ENCODE peak calls at places on chromosomes 3 and 15, in eight cellular contexts. One of them, this sample, is unnamed.

GRCh38 chr3:47865192-47865591 is 62.3 kb downstream of the DHX30 start:
- DNase-seq in hippocampal formation: no peak
- DNase-seq in erythroblast: no peak
- DNase-seq in fibroblast of mammary gland: no peak
- DNase-seq in mucosa of descending colon: no peak
- DNase-seq in GM23248: peak
- DNase-seq in GM20000: no peak
- DNase-seq in kidney glomerular epithelial cell: no peak
- DNase-seq in this sample: no peak

GRCh38 chr3:194009892-194010533 is 125.9 kb upstream of the HES1 start:
- DNase-seq in hippocampal formation: no peak
- DNase-seq in erythroblast: no peak
- DNase-seq in fibroblast of mammary gland: no peak
- DNase-seq in mucosa of descending colon: no peak
- DNase-seq in GM23248: no peak
- DNase-seq in GM20000: no peak
- DNase-seq in kidney glomerular epithelial cell: no peak
- DNase-seq in this sample: no peak

GRCh38 chr3:190183121-190183520 is 62.4 kb upstream of the P3H2 start:
- DNase-seq in hippocampal formation: no peak
- DNase-seq in erythroblast: no peak
- DNase-seq in fibroblast of mammary gland: peak
- DNase-seq in mucosa of descending colon: no peak
- DNase-seq in GM23248: peak
- DNase-seq in GM20000: peak
- DNase-seq in kidney glomerular epithelial cell: peak
- DNase-seq in this sample: no peak

GRCh38 chr15:43370975-43371974 is at the start of the genes TUBGCP4 and ZSCAN29:
- DNase-seq in hippocampal formation: peak
- DNase-seq in erythroblast: peak
- DNase-seq in fibroblast of mammary gland: peak
- DNase-seq in mucosa of descending colon: peak
- DNase-seq in GM23248: peak
- DNase-seq in GM20000: peak
- DNase-seq in kidney glomerular epithelial cell: peak
- DNase-seq in this sample: peak

GRCh38 chr15:77104155-77104554 is 33.2 kb upstream of the TSPAN3 start:
- DNase-seq in hippocampal formation: no peak
- DNase-seq in erythroblast: no peak
- DNase-seq in fibroblast of mammary gland: peak
- DNase-seq in mucosa of descending colon: no peak
- DNase-seq in GM23248: peak
- DNase-seq in GM20000: no peak
- DNase-seq in kidney glomerular epithelial cell: no peak
- DNase-seq in this sample: no peak

GRCh38 chr3:174957581-174958001 is 98.5 kb downstream of the NAALADL2 start:
- DNase-seq in hippocampal formation: no peak
- DNase-seq in erythroblast: no peak
- DNase-seq in fibroblast of mammary gland: peak
- DNase-seq in mucosa of descending colon: no peak
- DNase-seq in GM23248: peak
- DNase-seq in GM20000: no peak
- DNase-seq in kidney glomerular epithelial cell: no peak
- DNase-seq in this sample: no peak

GRCh38 chr15:94075349-94075748 is 156.0 kb upstream of the MCTP2 start:
- DNase-seq in hippocampal formation: no peak
- DNase-seq in erythroblast: no peak
- DNase-seq in fibroblast of mammary gland: peak
- DNase-seq in mucosa of descending colon: peak
- DNase-seq in GM23248: peak
- DNase-seq in GM20000: no peak
- DNase-seq in kidney glomerular epithelial cell: no peak
- DNase-seq in this sample: no peak

GRCh38 chr3:171986208-171986607 is 53.2 kb upstream of the FNDC3B start:
- DNase-seq in hippocampal formation: no peak
- DNase-seq in erythroblast: no peak
- DNase-seq in fibroblast of mammary gland: no peak
- DNase-seq in mucosa of descending colon: no peak
- DNase-seq in GM23248: no peak
- DNase-seq in GM20000: no peak
- DNase-seq in kidney glomerular epithelial cell: no peak
- DNase-seq in this sample: no peak

GRCh38 chr3:197466586-197467399 is 89.0 kb downstream of the BDH1 start:
- DNase-seq in hippocampal formation: peak
- DNase-seq in erythroblast: no peak
- DNase-seq in fibroblast of mammary gland: peak
- DNase-seq in mucosa of descending colon: no peak
- DNase-seq in GM23248: peak
- DNase-seq in GM20000: no peak
- DNase-seq in kidney glomerular epithelial cell: no peak
- DNase-seq in this sample: no peak

GRCh38 chr3:106688463-106688862 is 688.8 kb upstream of the CCDC54 start:
- DNase-seq in hippocampal formation: no peak
- DNase-seq in erythroblast: no peak
- DNase-seq in fibroblast of mammary gland: peak
- DNase-seq in mucosa of descending colon: no peak
- DNase-seq in GM23248: peak
- DNase-seq in GM20000: no peak
- DNase-seq in kidney glomerular epithelial cell: peak
- DNase-seq in this sample: no peak

This sample was measured in activated B cell treated with CpG ODN at 0.5 μM for 24 hours.